ENCODE peak calls at places on chromosomes 5 and 9, in five cellular contexts. E, N, L, U and A are unnamed samples.

GRCh38 chr9:79524266-79524665 is 47.5 kb upstream of the TLE4 start:
- DNase-seq in E (no peak), N (no peak), L (no peak), U (no peak), A (no peak)

GRCh38 chr5:139445325-139446170 is 6.2 kb upstream of the DNAJC18 start:
- DNase-seq in E (no peak), N (no peak), L (no peak), U (no peak), A (no peak)

GRCh38 chr9:14945351-14945750 is 35.1 kb upstream of the FREM1 start:
- DNase-seq in E (no peak), N (no peak), L (no peak), U (no peak), A (no peak)

GRCh38 chr9:91423785-91424402 is at the start of gene NFIL3:
- DNase-seq in E (peak; percentile 92), N (no peak), L (peak; percentile 89), U (peak; percentile 79), A (peak; percentile 67)

GRCh38 chr5:180136661-180137381 is 65.3 kb upstream of the RNF130 start:
- DNase-seq in E (no peak), N (no peak), L (no peak), U (no peak), A (no peak)

GRCh38 chr9:9612270-9612669 is 1000.5 kb downstream of the PTPRD start:
- DNase-seq in E (no peak), N (no peak), L (no peak), U (no peak), A (no peak)

GRCh38 chr9:15834541-15834940 is 281.7 kb downstream of the CCDC171 start:
- DNase-seq in E (no peak), N (no peak), L (no peak), U (no peak), A (no peak)

GRCh38 chr5:57458443-57458842 is 24.2 kb downstream of the ACTBL2 start:
- DNase-seq in E (no peak), N (no peak), L (no peak), U (no peak), A (no peak)

GRCh38 chr5:103674321-103674720 is 111.7 kb upstream of the NUDT12 start:
- DNase-seq in E (no peak), N (no peak), L (no peak), U (no peak), A (no peak)

GRCh38 chr9:93960221-93960970 is 5.2 kb upstream of the BARX1 start:
- DNase-seq in E (no peak), N (no peak), L (no peak), U (no peak), A (no peak)

GRCh38 chr9:128259156-128259555 is 16.7 kb downstream of the GOLGA2 start:
- DNase-seq in E (no peak), N (no peak), L (no peak), U (peak; percentile 4), A (peak; percentile 48)

GRCh38 chr9:22415941-22416691 is 30.5 kb upstream of the DMRTA1 start:
- DNase-seq in E (no peak), N (no peak), L (no peak), U (no peak), A (no peak)

GRCh38 chr9:111975709-111976108 is 79.1 kb downstream of the UGCG start:
- DNase-seq in E (no peak), N (no peak), L (peak; percentile 43), U (peak; percentile 22), A (peak; percentile 64)

GRCh38 chr5:173753307-173754168 is 134.6 kb upstream of the CPEB4 start:
- DNase-seq in E (no peak), N (no peak), L (no peak), U (no peak), A (no peak)

GRCh38 chr5:141121563-141121962 is at the start of gene PCDHB4:
- DNase-seq in E (no peak), N (no peak), L (no peak), U (no peak), A (no peak)

GRCh38 chr5:32232441-32233219 is 58.5 kb upstream of the GOLPH3 start:
- DNase-seq in E (peak; percentile 82), N (peak; percentile 49), L (peak; percentile 60), U (peak; percentile 86), A (peak; percentile 67)

GRCh38 chr9:136791466-136792276 is 527 bp downstream of the TMEM141 start:
- DNase-seq in E (peak; percentile 50), N (no peak), L (peak; percentile 57), U (peak; percentile 64), A (peak; percentile 84)

GRCh38 chr5:68365894-68366293 is 150.3 kb downstream of the PIK3R1 start:
- DNase-seq in E (no peak), N (no peak), L (no peak), U (no peak), A (no peak)

GRCh38 chr5:1442222-1443144 is 2.8 kb downstream of the SLC6A3 start:
- DNase-seq in E (no peak), N (no peak), L (no peak), U (no peak), A (peak; percentile 20)

GRCh38 chr9:71112866-71113265 is 8.6 kb downstream of the TRPM3 start:
- DNase-seq in E (no peak), N (no peak), L (no peak), U (no peak), A (no peak)

GRCh38 chr5:32210151-32210550 is 36.0 kb upstream of the GOLPH3 start:
- DNase-seq in E (no peak), N (no peak), L (no peak), U (no peak), A (no peak)

GRCh38 chr5:147530801-147531389 is 21.0 kb upstream of the DPYSL3 start:
- DNase-seq in E (no peak), N (no peak), L (peak; percentile 38), U (no peak), A (no peak)

GRCh38 chr5:105330185-105330584 is 1767.6 kb upstream of the NUDT12 start:
- DNase-seq in E (no peak), N (no peak), L (no peak), U (no peak), A (no peak)

GRCh38 chr5:116837876-116838568 is 263.4 kb upstream of the SEMA6A start:
- DNase-seq in E (no peak), N (no peak), L (no peak), U (no peak), A (no peak)

GRCh38 chr5:95892784-95893354 is 68.8 kb downstream of the ELL2 start:
- DNase-seq in E (peak; percentile 39), N (no peak), L (peak; percentile 65), U (peak; percentile 74), A (peak; percentile 72)